ENCODE peak calls at places on chromosome 3, in ten cellular contexts. Z is mammary epithelial cell, S is dorsolateral prefrontal cortex, C is renal cortical epithelial cell, W is HS-5, O is GM18507, E is EL, Y is pancreas, B is neural crest cell, F is OCI-LY7. N is an unnamed sample.

GRCh38 chr3:26550413-26550812 is 72.2 kb upstream of the LRRC3B start:
- DNase-seq in Z (no peak), W (no peak), F (no peak), E (no peak), S (no peak), C (no peak), Y (no peak), B (no peak), O (no peak), N (no peak)

GRCh38 chr3:189272500-189273119 is 100.8 kb downstream of the TPRG1 start:
- DNase-seq in Y (no peak), C (no peak), F (peak), E (no peak), Z (no peak), W (no peak), O (no peak), B (no peak), S (no peak), N (no peak)

GRCh38 chr3:16137044-16137443 is 37.4 kb upstream of the GALNT15 start:
- DNase-seq in Y (no peak), Z (no peak), F (no peak), E (peak), O (no peak), W (no peak), S (no peak), C (no peak), B (no peak), N (no peak)

GRCh38 chr3:53570709-53571108 is 76.3 kb downstream of the CACNA1D start:
- DNase-seq in C (peak), O (no peak), E (peak), Y (no peak), Z (peak), S (no peak), B (no peak), F (no peak), W (peak), N (peak)

GRCh38 chr3:71087109-71088018 is 496.2 kb downstream of the FOXP1 start:
- DNase-seq in O (peak), C (no peak), S (no peak), W (no peak), B (no peak), Z (peak), F (peak), E (peak), Y (no peak), N (peak)

GRCh38 chr3:108513961-108514360 is 3.6 kb upstream of the MYH15 start:
- DNase-seq in Y (no peak), F (no peak), B (no peak), S (no peak), W (no peak), E (peak), C (peak), O (no peak), Z (peak), N (peak)

GRCh38 chr3:160564949-160565441 is 376 bp downstream of the KPNA4 start:
- DNase-seq in F (peak), S (peak), O (peak), E (peak), W (peak), B (no peak), Z (peak), C (no peak), Y (peak), N (peak)

GRCh38 chr3:77204788-77205187 is 164.9 kb downstream of the ROBO2 start:
- DNase-seq in Y (no peak), B (no peak), E (no peak), F (no peak), W (no peak), S (no peak), O (no peak), Z (no peak), C (no peak), N (no peak)

GRCh38 chr3:46902188-46902631 is 24.7 kb downstream of the PTH1R start:
- DNase-seq in Y (no peak), W (no peak), Z (no peak), F (no peak), B (no peak), O (no peak), C (no peak), S (no peak), E (no peak), N (no peak)

GRCh38 chr3:126618021-126618420 is 36.9 kb downstream of the TXNRD3 start:
- DNase-seq in Z (peak), O (no peak), F (no peak), B (no peak), S (no peak), E (peak), Y (no peak), W (no peak), C (no peak), N (no peak)

GRCh38 chr3:66372681-66373350 is 128.0 kb downstream of the LRIG1 start:
- DNase-seq in Y (peak), C (no peak), O (no peak), B (no peak), Z (no peak), W (no peak), S (no peak), F (peak), E (peak), N (peak)

GRCh38 chr3:160633361-160634083 is 43.4 kb upstream of the ARL14 start:
- DNase-seq in C (no peak), S (no peak), E (no peak), O (no peak), Z (no peak), B (no peak), W (no peak), F (no peak), Y (no peak), N (no peak)

GRCh38 chr3:34183114-34183513 is 384.7 kb downstream of the PDCD6IP start:
- DNase-seq in O (no peak), Y (no peak), B (no peak), F (no peak), E (no peak), Z (no peak), C (no peak), W (no peak), S (no peak), N (no peak)

GRCh38 chr3:29520764-29521163 is 239.9 kb downstream of the RBMS3 start:
- DNase-seq in S (no peak), O (no peak), B (no peak), W (no peak), F (no peak), Z (no peak), E (no peak), C (no peak), Y (no peak), N (no peak)

GRCh38 chr3:59818033-59818936 is 768.5 kb upstream of the CFAP20DC start:
- DNase-seq in O (no peak), S (peak), Y (peak), Z (peak), W (peak), F (no peak), C (peak), E (peak), B (no peak), N (peak)

GRCh38 chr3:39275963-39276593 is 3.8 kb downstream of the CX3CR1 start:
- DNase-seq in B (no peak), F (no peak), O (no peak), W (no peak), Z (no peak), Y (no peak), C (no peak), S (no peak), E (no peak), N (no peak)

GRCh38 chr3:98778383-98778782 is 15.2 kb downstream of the ST3GAL6 start:
- DNase-seq in E (peak), W (no peak), B (no peak), S (no peak), F (no peak), Y (no peak), Z (peak), C (no peak), O (no peak), N (no peak)

GRCh38 chr3:62445267-62445666 is 71.9 kb upstream of the FEZF2 start:
- DNase-seq in E (peak), Z (peak), Y (no peak), W (no peak), C (peak), S (no peak), F (peak), B (no peak), O (no peak), N (peak)

GRCh38 chr3:99473321-99473751 is 165.1 kb upstream of the COL8A1 start:
- DNase-seq in Z (peak), B (no peak), C (no peak), E (peak), F (no peak), S (no peak), W (peak), O (no peak), Y (no peak), N (peak)

GRCh38 chr3:16723994-16724393 is 118.8 kb upstream of the DAZL start:
- DNase-seq in Y (no peak), C (peak), E (no peak), Z (peak), F (peak), B (no peak), S (no peak), W (no peak), O (no peak), N (peak)

GRCh38 chr3:173750591-173750990 is 353.0 kb downstream of the NLGN1 start:
- DNase-seq in Y (no peak), C (no peak), O (no peak), S (no peak), W (no peak), Z (no peak), B (no peak), E (no peak), F (no peak), N (no peak)

GRCh38 chr3:10770547-10770946 is 45.5 kb upstream of the SLC6A11 start:
- DNase-seq in F (no peak), O (no peak), Z (no peak), B (no peak), Y (no peak), C (no peak), S (no peak), E (no peak), W (no peak), N (no peak)

GRCh38 chr3:87260270-87260669 is 16.1 kb downstream of the POU1F1 start:
- DNase-seq in C (peak), Z (peak), Y (no peak), O (peak), S (peak), B (peak), F (peak), E (peak), W (peak), N (peak)